ENCODE peak calls at places on chromosomes 1 and 21, in nine cellular contexts. N, E, F, A, G, C, Z, W and P are unnamed samples.

GRCh38 chr1:37250371-37250770 is 216.1 kb upstream of the GRIK3 start:
- DNase-seq in N (no peak), E (no peak), F (no peak), A (no peak), G (no peak), C (no peak), Z (peak; percentile 32), W (no peak), P (no peak)

GRCh38 chr1:219279017-219279770 is 105.5 kb downstream of the LYPLAL1 start:
- DNase-seq in N (no peak), E (no peak), F (no peak), A (no peak), G (no peak), C (no peak), Z (no peak), W (no peak), P (no peak)

GRCh38 chr1:234658143-234658542 is 48.2 kb upstream of the IRF2BP2 start:
- DNase-seq in N (no peak), E (no peak), F (peak; percentile 62), A (no peak), G (no peak), C (no peak), Z (no peak), W (no peak), P (no peak)

GRCh38 chr1:88890790-88891317 is 513 bp downstream of the GTF2B start:
- DNase-seq in N (peak; percentile 30), E (no peak), F (no peak), A (peak; percentile 5), G (no peak), C (no peak), Z (no peak), W (peak; percentile 48), P (peak; percentile 47)

GRCh38 chr1:147515046-147515869 is 26.0 kb upstream of the BCL9 start:
- DNase-seq in N (peak; percentile 66), E (no peak), F (no peak), A (no peak), G (no peak), C (no peak), Z (no peak), W (peak; percentile 66), P (no peak)

GRCh38 chr1:12495725-12496124 is 122.3 kb downstream of the DHRS3 start:
- DNase-seq in N (no peak), E (no peak), F (no peak), A (no peak), G (no peak), C (no peak), Z (no peak), W (no peak), P (no peak)

GRCh38 chr1:78649628-78650027 is at the start of gene IFI44:
- DNase-seq in N (peak; percentile 26), E (peak; percentile 36), F (peak; percentile 86), A (peak; percentile 42), G (peak; percentile 68), C (peak; percentile 46), Z (peak; percentile 83), W (no peak), P (no peak)

GRCh38 chr1:169312084-169312954 is 55.3 kb downstream of the NME7 start:
- DNase-seq in N (no peak), E (no peak), F (no peak), A (no peak), G (peak; percentile 66), C (no peak), Z (peak; percentile 22), W (peak; percentile 28), P (no peak)

GRCh38 chr1:226644541-226645176 is 94.4 kb downstream of the ITPKB start:
- DNase-seq in N (no peak), E (no peak), F (peak; percentile 17), A (no peak), G (peak; percentile 57), C (no peak), Z (peak; percentile 80), W (no peak), P (no peak)

GRCh38 chr1:161730050-161730564 is 8.8 kb downstream of the FCRLB start:
- DNase-seq in N (no peak), E (no peak), F (no peak), A (no peak), G (no peak), C (no peak), Z (no peak), W (no peak), P (no peak)

GRCh38 chr1:39230261-39231190 is 26.0 kb downstream of the MACF1 start:
- DNase-seq in N (peak; percentile 60), E (no peak), F (no peak), A (no peak), G (no peak), C (peak; percentile 8), Z (no peak), W (no peak), P (no peak)

GRCh38 chr1:19448491-19449439 is 36.6 kb downstream of the CAPZB start:
- DNase-seq in N (no peak), E (no peak), F (peak; percentile 60), A (no peak), G (peak; percentile 79), C (no peak), Z (peak; percentile 86), W (no peak), P (no peak)

GRCh38 chr21:38839683-38840286 is 34.1 kb downstream of the ETS2 start:
- DNase-seq in N (no peak), E (no peak), F (no peak), A (no peak), G (no peak), C (no peak), Z (no peak), W (no peak), P (no peak)

GRCh38 chr1:23217421-23218115 is at the start of gene HTR1D:
- DNase-seq in N (peak; percentile 86), E (peak; percentile 8), F (no peak), A (no peak), G (no peak), C (no peak), Z (peak; percentile 82), W (peak; percentile 63), P (no peak)